ENCODE peak calls at places on chromosome 17, in seven cellular contexts. R is fibroblast of lung; T is colonic mucosa; F is CD8-positive, alpha-beta T cell; Z is OCI-LY7; V is hepatocyte; I is substantia nigra. D is an unnamed sample.

GRCh38 chr17:2710804-2711607 is 558 bp downstream of the CLUH start:
- DNase-seq in V (peak), R (no peak), F (no peak), I (no peak), T (no peak), Z (peak), D (peak)

GRCh38 chr17:60792250-60792898 is 114.7 kb downstream of the BCAS3 start:
- DNase-seq in I (no peak), Z (no peak), R (no peak), V (no peak), T (no peak), F (no peak), D (no peak)

GRCh38 chr17:39612291-39612894 is 4.7 kb upstream of the NEUROD2 start:
- DNase-seq in Z (no peak), F (no peak), I (no peak), R (no peak), V (no peak), T (no peak), D (no peak)

GRCh38 chr17:13931111-13931526 is 138.2 kb upstream of the COX10 start:
- DNase-seq in R (peak), F (no peak), V (peak), Z (no peak), I (no peak), T (peak), D (no peak)

GRCh38 chr17:77124192-77124908 is 16.4 kb upstream of the SEC14L1 start:
- DNase-seq in I (no peak), V (no peak), R (peak), F (no peak), Z (no peak), T (no peak), D (peak)

GRCh38 chr17:59427425-59427921 is 96.0 kb downstream of the YPEL2 start:
- DNase-seq in F (no peak), V (no peak), I (peak), T (no peak), Z (no peak), R (peak), D (no peak)

GRCh38 chr17:67157732-67158639 is 87.0 kb downstream of the HELZ start:
- DNase-seq in R (peak), F (no peak), Z (peak), V (peak), T (no peak), I (no peak), D (peak)

GRCh38 chr17:17506181-17506741 is 10.1 kb upstream of the RASD1 start:
- DNase-seq in T (peak), V (no peak), Z (no peak), I (no peak), F (no peak), R (no peak), D (no peak)

GRCh38 chr17:14875557-14876412 is 389.3 kb downstream of the PMP22 start:
- DNase-seq in V (no peak), I (no peak), T (no peak), R (no peak), F (no peak), Z (no peak), D (no peak)

GRCh38 chr17:2331303-2331702 is 5.0 kb downstream of the TSR1 start:
- DNase-seq in Z (no peak), I (no peak), R (no peak), F (no peak), T (no peak), V (no peak), D (no peak)

GRCh38 chr17:15966879-15967248 is 21.9 kb downstream of the ADORA2B start:
- DNase-seq in Z (no peak), T (peak), I (no peak), F (no peak), R (peak), V (no peak), D (no peak)

GRCh38 chr17:56451629-56452028 is 141.9 kb upstream of the NOG start:
- DNase-seq in V (no peak), F (no peak), T (no peak), I (no peak), Z (no peak), R (no peak), D (peak)

GRCh38 chr17:36544049-36544319 is 735 bp upstream of the GGNBP2 start:
- DNase-seq in Z (peak), I (no peak), F (no peak), T (no peak), R (peak), V (peak), D (peak)

GRCh38 chr17:20263595-20263994 is 203.7 kb downstream of the LGALS9B start:
- DNase-seq in Z (no peak), I (no peak), F (no peak), V (no peak), T (no peak), R (peak), D (peak)

GRCh38 chr17:81920612-81921530 is 2.9 kb upstream of the SIRT7 start:
- DNase-seq in Z (no peak), F (no peak), T (no peak), R (no peak), I (no peak), V (no peak), D (no peak)

GRCh38 chr17:5676012-5676411 is 91.7 kb upstream of the NLRP1 start:
- DNase-seq in I (no peak), Z (no peak), F (no peak), T (no peak), R (no peak), V (no peak), D (no peak)

GRCh38 chr17:63698381-63698885 is 1.5 kb downstream of the LIMD2 start:
- DNase-seq in Z (peak), I (no peak), T (no peak), F (no peak), R (no peak), V (no peak), D (no peak)

GRCh38 chr17:48795444-48796162 is 21.4 kb downstream of the TTLL6 start:
- DNase-seq in I (no peak), T (peak), F (no peak), R (peak), V (peak), Z (no peak), D (no peak)

GRCh38 chr17:36001862-36002603 is 680 bp upstream of the CCL15 start:
- DNase-seq in R (no peak), V (peak), Z (no peak), F (no peak), I (no peak), T (peak), D (no peak)

GRCh38 chr17:40547079-40547784 is 18.0 kb downstream of the CCR7 start:
- DNase-seq in V (peak), I (no peak), R (no peak), T (no peak), Z (peak), F (peak), D (peak)

GRCh38 chr17:37274432-37274831 is 101.4 kb upstream of the C17orf78 start:
- DNase-seq in R (no peak), F (no peak), I (no peak), T (no peak), V (no peak), Z (no peak), D (no peak)

GRCh38 chr17:60599220-60599619 is 773 bp upstream of the PPM1D start:
- DNase-seq in V (no peak), F (no peak), Z (no peak), T (no peak), R (no peak), I (no peak), D (no peak)

GRCh38 chr17:46865100-46865499 is 13.7 kb downstream of the WNT9B start:
- DNase-seq in V (no peak), F (no peak), I (no peak), T (no peak), Z (peak), R (peak), D (no peak)

GRCh38 chr17:77666480-77666879 is 292.0 kb upstream of the TNRC6C start:
- DNase-seq in F (no peak), R (no peak), T (no peak), Z (no peak), I (no peak), V (no peak), D (no peak)

GRCh38 chr17:81429353-81429774 is 34.1 kb downstream of the BAHCC1 start:
- DNase-seq in I (peak), R (peak), V (peak), Z (no peak), F (no peak), T (peak), D (peak)

GRCh38 chr17:74351552-74352210 is 10.0 kb downstream of the BTBD17 start:
- DNase-seq in F (no peak), R (no peak), V (peak), I (no peak), T (no peak), Z (no peak), D (no peak)

GRCh38 chr17:74872313-74873035 is at the start of gene FDXR:
- DNase-seq in T (no peak), V (no peak), Z (no peak), F (peak), R (no peak), I (no peak), D (peak)

GRCh38 chr17:57620576-57620975 is 124.5 kb downstream of the CCDC182 start:
- DNase-seq in R (no peak), I (no peak), F (no peak), T (no peak), V (no peak), Z (no peak), D (no peak)

GRCh38 chr17:57622327-57622885 is 122.7 kb downstream of the CCDC182 start:
- DNase-seq in R (no peak), I (no peak), T (no peak), Z (no peak), F (no peak), V (no peak), D (no peak)

GRCh38 chr17:57624390-57624789 is 120.7 kb downstream of the CCDC182 start:
- DNase-seq in F (no peak), Z (peak), T (no peak), R (no peak), I (no peak), V (no peak), D (no peak)

GRCh38 chr17:57623620-57624019 is 121.5 kb downstream of the CCDC182 start:
- DNase-seq in Z (peak), T (no peak), V (no peak), F (no peak), I (no peak), R (peak), D (no peak)

DNA sequence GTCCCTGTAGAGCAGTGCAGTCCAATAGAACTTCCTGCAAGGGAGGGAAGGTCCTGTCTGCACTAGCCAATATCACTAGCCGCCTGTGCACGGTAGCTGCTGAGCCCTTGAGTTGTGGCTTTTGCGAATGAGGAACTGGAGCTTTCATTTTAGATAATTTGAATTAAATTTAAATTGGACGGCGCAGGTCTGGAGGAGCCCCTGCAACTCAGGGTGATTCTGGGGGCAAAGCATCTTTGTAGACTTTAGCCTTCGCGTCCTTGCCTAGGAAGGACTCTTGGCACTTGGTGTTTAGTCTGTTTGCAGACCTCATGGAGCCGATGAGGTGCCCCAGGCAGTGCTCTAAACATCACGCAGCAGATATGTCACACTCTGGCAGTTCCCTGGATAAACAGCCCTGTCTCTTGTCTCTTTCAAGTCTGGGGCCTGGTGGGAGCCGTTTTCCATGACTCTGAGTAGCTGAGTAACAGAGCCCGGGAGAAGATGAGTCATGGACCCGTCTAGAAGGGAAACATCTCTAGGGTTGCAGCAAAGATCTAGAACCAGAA is 122.1 kb downstream of the CCDC182 start:
- DNase-seq in T (no peak), I (no peak), F (no peak), V (peak), R (peak), Z (peak), D (peak)
- H3K27ac ChIP-seq in T (no peak), I (no peak), F (no peak), V (peak), R (no peak), Z (peak), D (no peak)

DNA sequence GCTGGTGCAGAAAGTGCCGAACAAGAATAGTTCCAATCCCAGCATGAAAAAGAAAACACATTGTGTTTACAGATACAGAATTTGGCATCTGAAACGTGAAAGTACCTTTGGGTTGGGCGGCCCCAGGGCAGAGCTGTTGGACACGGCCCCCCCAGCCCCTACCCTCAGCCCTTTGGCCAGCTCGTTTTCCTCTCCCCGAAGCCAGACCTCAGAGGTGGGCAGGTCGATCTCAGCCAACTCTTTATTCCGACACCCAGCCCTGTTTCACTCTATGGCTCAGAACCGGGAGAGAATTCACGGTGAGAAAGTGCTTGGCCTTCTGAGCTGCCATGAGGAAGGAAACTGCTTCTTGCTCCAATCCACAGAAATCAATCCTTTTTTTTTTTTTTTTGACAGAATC is 11.3 kb downstream of the NTN1 start:
- DNase-seq in V (no peak), Z (no peak), I (no peak), T (no peak), R (no peak), F (no peak), D (no peak)
- H3K27ac ChIP-seq in V (no peak), Z (no peak), I (no peak), T (no peak), R (no peak), F (no peak), D (no peak)

GRCh38 chr17:41655611-41656111 is 31.3 kb upstream of the KRT17 start:
- DNase-seq in I (no peak), T (peak), R (no peak), V (peak), Z (no peak), F (no peak), D (peak)
- H3K27ac ChIP-seq in I (no peak), T (peak), R (no peak), V (peak), Z (no peak), F (no peak), D (peak)

GRCh38 chr17:68711858-68712257 is 110.7 kb upstream of the FAM20A start:
- DNase-seq in T (no peak), F (no peak), R (no peak), Z (no peak), I (no peak), V (no peak), D (no peak)

GRCh38 chr17:68709461-68709860 is 108.3 kb upstream of the FAM20A start:
- DNase-seq in V (no peak), F (no peak), Z (no peak), I (no peak), R (no peak), T (no peak), D (no peak)

GRCh38 chr17:68707032-68707431 is 105.9 kb upstream of the FAM20A start:
- DNase-seq in R (peak), V (peak), T (no peak), F (no peak), I (no peak), Z (no peak), D (no peak)

GRCh38 chr17:68710976-68711375 is 109.8 kb upstream of the FAM20A start:
- DNase-seq in Z (no peak), V (no peak), F (no peak), R (no peak), T (no peak), I (no peak), D (no peak)

DNA sequence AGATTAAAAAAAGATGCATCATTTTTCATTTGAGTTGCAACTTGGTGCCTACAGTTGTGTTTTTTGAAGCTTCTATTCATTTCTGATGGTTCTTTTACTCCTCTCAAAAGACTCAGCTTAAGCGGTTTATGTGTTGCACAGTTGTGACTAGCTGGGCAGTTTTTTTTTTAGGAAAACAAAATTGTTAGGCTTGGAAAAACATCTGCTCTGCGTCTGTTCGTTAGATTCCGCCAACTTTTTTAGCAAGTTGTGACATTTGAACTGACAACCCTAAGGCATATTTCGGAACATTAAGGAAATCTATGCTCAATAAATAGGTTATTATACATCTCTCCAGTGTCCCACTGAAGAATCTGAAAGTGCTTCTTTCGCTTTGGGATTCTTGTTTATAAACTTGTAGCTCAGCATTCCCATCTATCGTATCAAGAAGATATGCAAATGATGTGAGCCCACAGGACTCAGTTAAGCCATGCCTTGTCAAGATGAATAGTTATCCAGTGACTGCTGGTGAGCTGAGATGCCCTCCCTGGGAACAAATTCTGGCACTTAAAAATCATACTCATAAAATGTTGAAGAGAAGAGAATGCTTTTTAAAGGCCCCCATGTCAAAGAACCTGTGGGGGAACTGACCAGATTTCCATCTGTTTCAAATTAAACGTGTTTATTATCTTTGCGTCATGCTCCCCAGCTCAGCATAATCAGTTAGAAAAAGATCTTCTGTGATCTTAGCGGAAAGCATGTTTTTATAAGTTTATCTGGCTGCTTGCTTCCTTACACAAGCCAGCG is 109.0 kb upstream of the FAM20A start:
- DNase-seq in V (no peak), F (no peak), R (peak), Z (no peak), I (no peak), T (no peak), D (no peak)
- H3K27ac ChIP-seq in V (peak), F (no peak), R (peak), Z (no peak), I (no peak), T (no peak), D (no peak)

DNA sequence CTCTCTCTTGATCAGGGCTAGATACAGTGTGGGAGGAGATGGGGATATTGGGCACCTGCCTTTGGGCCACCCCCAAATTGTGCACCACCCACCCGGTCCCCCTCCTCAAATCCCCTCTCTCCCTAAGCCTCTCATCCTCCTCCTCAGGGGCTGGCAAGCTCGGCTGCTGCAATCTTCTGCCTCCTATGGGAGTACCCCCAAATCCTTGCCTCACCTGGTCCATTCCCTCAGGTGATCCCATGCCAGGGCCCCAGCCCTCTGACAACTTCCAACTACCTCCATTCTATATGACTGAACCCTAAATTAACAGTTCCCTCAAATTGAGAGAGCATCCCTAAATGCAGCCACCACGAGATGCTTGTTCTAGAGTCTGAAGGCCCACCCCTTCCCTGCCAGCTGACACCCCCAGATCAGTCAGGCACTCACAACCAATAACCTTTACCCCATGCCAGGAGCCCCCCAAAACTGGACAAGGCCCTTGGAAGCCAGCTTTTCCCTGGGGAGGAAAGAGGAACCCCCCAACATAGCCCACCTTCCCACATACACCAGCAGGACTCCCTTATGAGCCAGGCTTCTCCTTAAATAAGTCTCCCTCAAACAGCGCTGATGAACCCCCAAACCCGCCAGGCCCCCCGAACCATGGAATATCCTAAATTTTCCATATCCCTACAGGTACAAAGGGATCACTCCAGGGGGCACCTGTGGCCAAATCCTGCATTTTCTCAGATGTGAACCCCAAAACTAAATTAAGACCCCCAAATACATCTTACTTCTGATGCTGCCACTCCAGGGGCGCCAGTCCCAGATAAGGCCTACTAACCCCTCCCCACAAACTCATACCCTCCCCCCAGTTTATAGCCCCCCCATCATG is 3.2 kb downstream of the DLG4 start:
- DNase-seq in I (no peak), R (no peak), T (no peak), F (no peak), Z (peak), V (no peak), D (no peak)
- H3K27ac ChIP-seq in I (peak), R (peak), T (peak), F (no peak), Z (peak), V (peak), D (peak)

GRCh38 chr17:31877911-31878702 is 19.1 kb upstream of the COPRS start:
- DNase-seq in R (peak), Z (no peak), I (no peak), T (no peak), V (no peak), F (no peak), D (no peak)

GRCh38 chr17:31877341-31877740 is 18.3 kb upstream of the COPRS start:
- DNase-seq in V (no peak), I (no peak), F (no peak), Z (no peak), R (peak), T (no peak), D (no peak)

GRCh38 chr17:31880311-31880710 is 21.2 kb downstream of the UTP6 start:
- DNase-seq in Z (no peak), V (no peak), T (no peak), R (no peak), I (no peak), F (no peak), D (no peak)

GRCh38 chr17:31878703-31879073 is 19.6 kb upstream of the COPRS start:
- DNase-seq in I (no peak), Z (no peak), V (no peak), F (no peak), R (no peak), T (no peak), D (no peak)

GRCh38 chr17:31882571-31882970 is 18.9 kb downstream of the UTP6 start:
- DNase-seq in V (no peak), F (no peak), I (no peak), T (no peak), R (no peak), Z (peak), D (no peak)
- H3K27ac ChIP-seq in V (no peak), F (no peak), I (no peak), T (no peak), R (no peak), Z (peak), D (no peak)

D was measured in RWPE1.